ENCODE peak calls at places on chromosomes 6 and 20, in eight cellular contexts. N is esophagus muscularis mucosa, G is GM12864, U is astrocyte of the spinal cord, B is tibial artery, J is lung, E is dorsolateral prefrontal cortex, D is transverse colon. I is an unnamed sample.

GRCh38 chr6:119129148-119129967 is 50.9 kb upstream of the FAM184A start:
- DNase-seq in N (peak), G (peak), U (peak), B (no peak), J (no peak), E (no peak), D (no peak), I (no peak)

GRCh38 chr20:5177071-5177470 is 50.3 kb downstream of the CDS2 start:
- DNase-seq in N (no peak), G (no peak), U (no peak), B (no peak), J (no peak), E (no peak), D (no peak), I (no peak)

GRCh38 chr20:19903168-19903676 is 113.9 kb upstream of the NAA20 start:
- DNase-seq in N (no peak), G (no peak), U (peak), B (no peak), J (peak), E (no peak), D (peak), I (no peak)

GRCh38 chr6:67757465-67758033 is 877.5 kb upstream of the ADGRB3 start:
- DNase-seq in N (no peak), G (no peak), U (no peak), B (no peak), J (no peak), E (no peak), D (no peak), I (no peak)

GRCh38 chr6:169978615-169979161 is 227.3 kb downstream of the ERMARD start:
- DNase-seq in N (no peak), G (no peak), U (no peak), B (peak), J (no peak), E (no peak), D (no peak), I (peak)

GRCh38 chr20:11734431-11734830 is 183.3 kb upstream of the BTBD3 start:
- DNase-seq in N (no peak), G (no peak), U (no peak), B (no peak), J (no peak), E (no peak), D (no peak), I (no peak)

GRCh38 chr20:37359331-37359730 is 13.4 kb downstream of the SRC start:
- DNase-seq in N (no peak), G (no peak), U (no peak), B (no peak), J (no peak), E (no peak), D (no peak), I (no peak)

GRCh38 chr20:44501448-44501847 is 20.4 kb downstream of the SERINC3 start:
- DNase-seq in N (no peak), G (no peak), U (peak), B (no peak), J (no peak), E (no peak), D (no peak), I (no peak)

GRCh38 chr20:34037767-34038166 is 44.1 kb downstream of the RALY start:
- DNase-seq in N (no peak), G (no peak), U (no peak), B (no peak), J (no peak), E (no peak), D (no peak), I (peak)

GRCh38 chr6:71727632-71728294 is 158.6 kb upstream of the RIMS1 start:
- DNase-seq in N (no peak), G (no peak), U (no peak), B (no peak), J (no peak), E (no peak), D (no peak), I (no peak)

GRCh38 chr20:40797425-40797824 is 108.4 kb upstream of the MAFB start:
- DNase-seq in N (no peak), G (no peak), U (peak), B (no peak), J (no peak), E (no peak), D (no peak), I (peak)

GRCh38 chr6:144344651-144345050 is 59.5 kb downstream of the UTRN start:
- DNase-seq in N (peak), G (peak), U (no peak), B (no peak), J (no peak), E (no peak), D (no peak), I (no peak)

GRCh38 chr20:36728986-36729385 is 16.9 kb downstream of the NDRG3 start:
- DNase-seq in N (no peak), G (no peak), U (peak), B (no peak), J (no peak), E (no peak), D (no peak), I (no peak)

GRCh38 chr20:33971147-33971775 is 22.4 kb upstream of the RALY start:
- DNase-seq in N (no peak), G (no peak), U (no peak), B (no peak), J (no peak), E (no peak), D (peak), I (no peak)

GRCh38 chr20:24781061-24781980 is 167.7 kb upstream of the CST7 start:
- DNase-seq in N (no peak), G (no peak), U (peak), B (peak), J (no peak), E (peak), D (no peak), I (peak)

GRCh38 chr6:33995046-33995872 is 150.6 kb downstream of the GRM4 start:
- DNase-seq in N (no peak), G (no peak), U (no peak), B (peak), J (no peak), E (no peak), D (peak), I (no peak)

GRCh38 chr6:159174263-159174974 is 5.2 kb downstream of the FNDC1 start:
- DNase-seq in N (peak), G (peak), U (peak), B (peak), J (peak), E (peak), D (peak), I (no peak)

GRCh38 chr6:33008944-33009861 is at the start of gene HLA-DOA:
- DNase-seq in N (no peak), G (peak), U (peak), B (no peak), J (no peak), E (no peak), D (no peak), I (no peak)

GRCh38 chr20:49437057-49437456 is 45.4 kb downstream of the KCNB1 start:
- DNase-seq in N (no peak), G (no peak), U (no peak), B (no peak), J (no peak), E (no peak), D (no peak), I (no peak)

GRCh38 chr6:44093066-44093465 is 34.2 kb downstream of the MRPL14 start:
- DNase-seq in N (peak), G (no peak), U (no peak), B (no peak), J (no peak), E (no peak), D (no peak), I (no peak)

DNA sequence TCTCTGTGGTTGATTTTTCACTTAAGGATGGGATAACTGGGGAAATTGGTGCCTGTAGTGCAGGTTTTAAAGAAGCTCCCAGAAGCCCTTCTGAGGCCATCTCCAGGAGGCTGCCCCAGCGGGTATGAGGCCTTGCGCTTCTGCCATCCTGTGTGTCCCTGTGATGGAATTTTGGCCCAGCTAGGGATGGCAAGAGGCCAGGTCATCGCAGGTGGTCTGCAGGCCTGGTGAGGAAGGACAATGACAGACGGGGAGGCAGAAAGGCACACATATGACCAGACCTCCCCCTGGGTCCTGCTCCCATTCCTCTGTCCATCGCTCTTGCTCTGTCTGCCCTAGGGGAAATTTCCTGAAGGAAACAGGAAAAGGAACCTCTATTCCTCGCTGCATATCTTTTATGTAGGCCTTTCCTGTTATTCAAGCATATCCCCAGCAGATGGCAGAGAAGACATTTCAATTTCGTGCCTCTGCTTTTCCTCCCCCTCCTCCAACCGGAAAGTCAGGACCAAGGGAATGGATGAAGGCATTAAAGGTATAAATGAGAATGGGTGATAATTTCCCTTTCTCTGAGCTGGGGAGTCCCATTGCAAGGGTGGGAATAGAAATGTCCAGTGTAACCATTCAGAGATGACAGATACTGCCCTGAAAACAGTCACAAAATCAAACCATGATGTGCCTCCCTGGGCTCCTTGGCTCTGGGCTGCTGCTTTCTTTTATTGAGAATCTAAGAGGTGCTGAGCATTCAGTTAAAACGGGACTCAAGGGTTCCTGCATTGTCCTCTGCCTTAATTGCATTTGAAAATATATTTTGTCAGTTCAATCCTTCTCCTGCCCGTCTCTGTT is 17.6 kb upstream of the HLA-F start:
- DNase-seq in N (no peak), G (no peak), U (peak), B (no peak), J (no peak), E (no peak), D (no peak), I (peak)
- TF ChIP-seq CTCF in N (peak), G (peak), U (peak), B (peak), J (peak), E (peak), D (peak), I (peak)

GRCh38 chr20:51545515-51545914 is 3.0 kb upstream of the NFATC2 start:
- DNase-seq in N (no peak), G (no peak), U (no peak), B (no peak), J (no peak), E (no peak), D (no peak), I (no peak)

GRCh38 chr20:51541189-51542032 is 1.1 kb downstream of the NFATC2 start:
- DNase-seq in N (peak), G (no peak), U (peak), B (peak), J (peak), E (peak), D (peak), I (peak)

GRCh38 chr20:51542894-51543788 is 622 bp upstream of the NFATC2 start:
- DNase-seq in N (no peak), G (no peak), U (no peak), B (no peak), J (no peak), E (no peak), D (peak), I (no peak)

GRCh38 chr20:51540585-51540984 is 1.9 kb downstream of the NFATC2 start:
- DNase-seq in N (no peak), G (no peak), U (no peak), B (no peak), J (no peak), E (no peak), D (no peak), I (no peak)

GRCh38 chr20:51542033-51542893 is at the start of gene NFATC2:
- DNase-seq in N (no peak), G (no peak), U (no peak), B (no peak), J (peak), E (no peak), D (peak), I (no peak)
- TF ChIP-seq CTCF in N (no peak), G (peak), U (no peak), B (no peak), J (no peak), E (no peak), D (no peak), I (no peak)

DNA sequence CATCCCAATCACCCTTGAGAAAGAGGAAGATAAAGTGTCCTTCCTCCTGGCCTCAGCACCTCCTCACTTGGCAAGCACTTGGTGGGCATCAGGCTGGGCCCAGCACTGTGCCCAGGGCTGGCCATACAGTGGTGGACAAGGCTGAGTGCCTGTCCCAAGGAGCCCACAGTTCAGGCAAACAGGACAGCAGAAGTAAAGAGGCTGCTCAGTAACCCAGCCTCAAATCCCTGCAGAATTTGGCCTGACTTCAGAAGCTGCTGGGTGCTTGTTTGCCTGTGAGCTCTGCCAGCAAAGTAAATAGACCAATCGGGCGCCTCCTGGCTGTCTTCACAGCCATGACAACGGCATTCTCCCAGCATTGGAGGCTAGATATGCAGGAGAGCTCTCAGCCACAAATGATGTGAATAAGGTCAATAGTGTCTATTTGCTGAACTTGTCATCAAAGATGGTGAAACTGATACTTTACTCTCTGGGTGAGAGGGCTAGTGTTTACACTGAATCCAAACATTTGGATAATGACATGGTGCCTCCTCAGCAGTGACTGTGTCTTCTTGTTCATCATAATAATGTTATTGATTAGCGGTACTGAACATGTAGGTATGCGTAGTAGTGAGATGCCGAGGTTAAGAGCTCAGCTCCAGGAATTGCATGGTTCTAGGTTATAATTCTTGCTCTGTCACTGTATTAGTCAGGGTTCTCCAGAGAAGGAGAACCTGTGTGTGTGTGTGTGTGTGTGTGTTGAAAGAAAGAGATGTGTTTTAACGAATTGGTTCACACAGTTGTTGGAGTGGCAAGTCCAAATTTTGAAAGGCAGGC is 36.9 kb upstream of the FANCE start:
- DNase-seq in N (no peak), G (no peak), U (peak), B (peak), J (peak), E (peak), D (peak), I (peak)
- TF ChIP-seq CTCF in N (peak), G (no peak), U (peak), B (peak), J (peak), E (peak), D (peak), I (peak)

DNA sequence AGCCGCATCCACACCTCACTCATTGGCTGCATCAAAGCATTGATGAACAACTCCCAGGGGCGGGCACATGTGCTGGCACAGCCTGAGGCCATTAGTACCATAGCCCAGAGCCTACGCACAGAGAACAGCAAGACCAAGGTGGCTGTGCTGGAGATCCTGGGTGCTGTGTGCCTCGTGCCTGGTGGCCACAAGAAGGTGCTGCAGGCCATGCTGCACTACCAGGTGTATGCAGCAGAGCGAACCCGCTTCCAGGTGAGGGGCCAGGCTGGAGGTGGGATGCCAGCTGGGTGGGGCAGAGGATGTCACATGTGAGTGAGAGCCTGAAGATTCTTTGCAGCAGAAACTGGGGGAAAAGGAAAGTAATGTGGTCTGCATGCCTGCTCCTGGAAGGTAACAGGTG is 66.7 kb downstream of the MOCS1 start:
- DNase-seq in N (no peak), G (no peak), U (no peak), B (peak), J (no peak), E (no peak), D (no peak), I (no peak)
- TF ChIP-seq CTCF in N (no peak), G (no peak), U (peak), B (no peak), J (no peak), E (no peak), D (no peak), I (no peak)

DNA sequence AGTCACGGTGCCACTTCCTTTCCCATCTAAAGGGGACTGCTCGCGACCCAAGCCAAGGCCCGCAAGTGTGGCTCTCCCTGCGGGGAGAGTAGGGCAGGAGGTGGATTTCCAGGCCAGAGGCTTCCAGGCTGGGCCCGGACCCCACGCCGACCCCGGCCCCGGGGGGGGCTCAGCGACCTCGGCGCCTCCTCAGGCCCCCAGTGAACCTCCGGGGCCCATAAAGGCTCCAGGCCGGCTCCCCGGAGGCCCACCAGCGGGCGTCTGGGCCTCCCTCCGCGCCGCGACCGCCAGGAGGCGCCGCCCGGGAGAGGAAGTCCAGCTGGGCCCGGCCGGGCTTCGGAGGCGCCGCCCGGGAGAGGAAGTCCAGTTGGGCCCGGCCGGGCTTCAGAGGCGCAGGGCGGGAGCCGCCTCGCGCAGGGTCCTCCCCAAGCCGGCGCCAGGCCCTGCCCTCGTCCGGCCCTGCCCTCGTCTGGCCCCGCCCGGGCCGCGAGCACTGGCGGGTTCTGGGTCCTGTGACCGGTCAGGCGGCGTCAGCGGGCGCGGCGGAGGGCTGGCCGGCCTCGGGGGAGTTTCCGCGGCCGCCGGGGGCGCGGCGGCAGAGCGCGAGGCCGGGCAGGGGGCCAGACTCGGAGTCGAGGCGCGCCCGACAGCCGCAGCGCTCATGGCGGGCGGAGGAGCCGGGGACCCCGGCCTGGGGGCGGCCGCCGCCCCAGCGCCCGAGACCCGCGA is at the start of gene RAB32:
- DNase-seq in N (peak), G (no peak), U (peak), B (peak), J (peak), E (peak), D (peak), I (peak)
- TF ChIP-seq CTCF in N (peak), G (no peak), U (peak), B (peak), J (peak), E (peak), D (peak), I (peak)

DNA sequence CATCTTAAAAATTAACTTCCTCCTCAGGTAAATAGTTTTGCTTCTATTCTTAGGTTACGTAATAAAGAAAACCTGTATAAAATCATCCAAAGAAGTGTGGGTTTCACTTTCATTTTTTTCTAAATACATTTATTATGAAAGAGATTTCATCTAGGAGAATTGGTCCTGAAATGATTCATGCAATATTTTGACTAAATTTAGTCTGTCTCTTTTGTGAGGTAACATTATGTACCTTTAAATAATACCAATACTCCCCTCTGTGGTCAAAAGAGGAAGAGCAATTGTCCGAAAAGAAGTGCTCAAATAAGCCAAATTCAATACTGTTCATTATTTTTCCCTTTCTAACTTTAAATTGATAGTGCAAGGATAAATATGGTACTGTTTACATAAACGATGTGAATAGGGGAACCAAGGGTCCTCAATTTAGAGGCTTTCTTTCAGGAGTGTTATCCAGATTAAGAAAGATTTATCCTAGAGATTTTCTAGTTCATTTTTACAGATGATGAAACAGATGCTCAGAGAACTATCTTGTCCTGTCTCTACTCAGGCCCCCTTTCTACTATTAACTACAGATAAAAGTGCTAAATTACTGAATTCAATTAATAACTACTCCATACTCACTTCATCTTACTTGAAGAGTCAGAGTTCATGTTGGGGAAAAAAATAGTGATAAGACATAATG is 26.2 kb downstream of the CYP39A1 start:
- DNase-seq in N (no peak), G (peak), U (peak), B (no peak), J (no peak), E (no peak), D (no peak), I (no peak)
- TF ChIP-seq CTCF in N (peak), G (peak), U (peak), B (peak), J (peak), E (peak), D (peak), I (peak)

GRCh38 chr6:45377555-45378323 is at the start of gene SUPT3H:
- DNase-seq in N (peak), G (peak), U (peak), B (peak), J (peak), E (peak), D (peak), I (peak)
- TF ChIP-seq CTCF in N (peak), G (peak), U (peak), B (peak), J (no peak), E (peak), D (no peak), I (peak)